ENCODE peak calls at places on chromosomes 6 and 20, in five cellular contexts. P is lower leg skin, I is heart left ventricle, E is progenitor cell of endocrine pancreas, F is foreskin keratinocyte. M is an unnamed sample.

GRCh38 chr20:60001027-60001567 is 42.9 kb downstream of the CDH26 start:
- DNase-seq in F (no peak), P (no peak), E (no peak), I (no peak), M (no peak)

GRCh38 chr20:18831830-18832229 is 18.2 kb downstream of the SCP2D1 start:
- DNase-seq in I (no peak), P (no peak), E (no peak), F (peak; percentile 46), M (no peak)

GRCh38 chr6:160781298-160781697 is 79.3 kb downstream of the PLG start:
- DNase-seq in F (no peak), E (no peak), P (no peak), I (no peak), M (no peak)

GRCh38 chr20:37673429-37673828 is 20.4 kb upstream of the CTNNBL1 start:
- DNase-seq in E (no peak), F (no peak), I (no peak), P (no peak), M (no peak)

GRCh38 chr6:168533428-168533827 is 92.4 kb downstream of the SMOC2 start:
- DNase-seq in F (no peak), P (no peak), E (no peak), I (peak; percentile 54), M (no peak)

GRCh38 chr6:3919130-3919628 is 70.0 kb downstream of the FAM50B start:
- DNase-seq in F (peak; percentile 56), P (peak; percentile 57), I (peak; percentile 75), E (no peak), M (peak; percentile 90)

GRCh38 chr6:139391709-139392108 is 17.3 kb upstream of the CITED2 start:
- DNase-seq in F (no peak), I (no peak), E (no peak), P (no peak), M (no peak)

GRCh38 chr6:12291785-12292604 is 1.8 kb downstream of the EDN1 start:
- DNase-seq in E (no peak), F (peak; percentile 70), P (no peak), I (no peak), M (peak; percentile 29)

GRCh38 chr6:166348305-166348949 is 6.1 kb upstream of the SFT2D1 start:
- DNase-seq in P (no peak), F (no peak), E (no peak), I (no peak), M (no peak)

GRCh38 chr6:43428112-43428570 is 800 bp downstream of the ABCC10 start:
- DNase-seq in F (no peak), E (no peak), I (no peak), P (no peak), M (no peak)

GRCh38 chr6:135941275-135941674 is 89.8 kb downstream of the PDE7B start:
- DNase-seq in E (no peak), P (no peak), I (no peak), F (no peak), M (no peak)

GRCh38 chr20:59342017-59342957 is 41.9 kb downstream of the EDN3 start:
- DNase-seq in I (no peak), F (no peak), E (no peak), P (no peak), M (no peak)

GRCh38 chr20:24952376-24953203 is 3.5 kb downstream of the CST7 start:
- DNase-seq in I (no peak), P (no peak), F (no peak), E (no peak), M (no peak)

GRCh38 chr20:36861625-36861874 is 14.4 kb upstream of the TLDC2 start:
- DNase-seq in P (no peak), I (peak; percentile 76), E (no peak), F (no peak), M (no peak)

GRCh38 chr20:59787186-59787890 is 146.1 kb downstream of the SYCP2 start:
- DNase-seq in F (no peak), E (no peak), I (no peak), P (no peak), M (no peak)

GRCh38 chr20:2956480-2956879 is 83.2 kb downstream of the PTPRA start:
- DNase-seq in F (no peak), E (no peak), I (no peak), P (no peak), M (no peak)

GRCh38 chr6:121522265-121522664 is 86.8 kb downstream of the GJA1 start:
- DNase-seq in E (no peak), I (no peak), P (peak; percentile 42), F (peak; percentile 94), M (peak; percentile 81)

GRCh38 chr6:77926198-77926752 is 273.4 kb downstream of the MEI4 start:
- DNase-seq in P (no peak), F (peak; percentile 21), E (no peak), I (no peak), M (no peak)

GRCh38 chr20:34410331-34410730 is 47.3 kb downstream of the ITCH start:
- DNase-seq in P (no peak), F (no peak), E (no peak), I (no peak), M (no peak)

GRCh38 chr20:50278684-50279531 is 88.3 kb downstream of the CEBPB start:
- DNase-seq in P (peak; percentile 81), I (peak; percentile 93), F (no peak), E (no peak), M (no peak)

GRCh38 chr20:32034581-32035397 is 17.3 kb upstream of the HCK start:
- DNase-seq in F (no peak), I (no peak), E (no peak), P (no peak), M (no peak)

GRCh38 chr20:10739575-10739974 is 65.8 kb upstream of the JAG1 start:
- DNase-seq in I (no peak), P (no peak), E (no peak), F (peak; percentile 85), M (no peak)

GRCh38 chr6:118784641-118785164 is 109.2 kb upstream of the ASF1A start:
- DNase-seq in P (no peak), E (no peak), I (peak; percentile 42), F (peak; percentile 43), M (no peak)

DNA sequence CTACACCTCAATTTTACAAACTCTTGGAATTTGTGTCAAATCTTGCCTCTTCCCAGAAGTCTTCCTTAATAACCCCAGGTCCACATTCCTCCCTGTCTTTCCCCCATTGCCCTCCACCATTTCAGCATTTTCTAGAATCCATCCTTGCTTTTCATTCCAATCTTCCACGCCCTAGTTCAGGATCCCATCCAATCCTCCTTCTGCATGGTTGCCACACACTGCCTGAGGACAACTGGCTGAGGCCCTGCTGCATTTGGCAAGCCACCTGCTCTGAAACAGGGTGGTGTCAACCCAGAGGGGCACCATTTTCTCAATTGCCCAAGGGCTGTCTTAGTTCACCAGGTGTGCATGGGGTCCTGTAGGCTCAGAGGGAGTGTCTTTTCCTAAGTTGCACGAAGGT is 37.9 kb upstream of the RFPL4B start:
- DNase-seq in F (no peak), P (no peak), I (no peak), E (no peak), M (no peak)
- TF ChIP-seq CTCF in F (no peak), P (no peak), I (no peak), E (no peak), M (no peak)

GRCh38 chr6:65123516-65123915 is 583.5 kb downstream of the EYS start:
- DNase-seq in F (no peak), P (no peak), E (no peak), I (no peak), M (no peak)
- TF ChIP-seq CTCF in F (no peak), P (no peak), E (no peak), I (no peak), M (no peak)

GRCh38 chr6:155399062-155399746 is 56.4 kb downstream of the NOX3 start:
- DNase-seq in P (no peak), F (no peak), E (no peak), I (no peak), M (no peak)
- TF ChIP-seq CTCF in P (no peak), F (no peak), E (no peak), I (no peak), M (no peak)

GRCh38 chr20:61560361-61560853 is 308.3 kb downstream of the CDH4 start:
- DNase-seq in E (no peak), P (no peak), I (peak; percentile 46), F (peak; percentile 13), M (no peak)
- TF ChIP-seq CTCF in E (no peak), P (no peak), I (no peak), F (peak; percentile 47), M (peak; percentile 41)